ENCODE peak calls at places on chromosomes 16 and 17, in seven cellular contexts. F is body of pancreas, R is kidney, A is GM23338, J is esophagus squamous epithelium, O is gastrocnemius medialis, M is stomach. T is an unnamed sample.

GRCh38 chr17:49969134-49969759 is at the start of gene DLX4:
- DNase-seq in M (no peak), A (peak; percentile 65), J (no peak), O (no peak), R (peak; percentile 75), F (no peak), T (no peak)

GRCh38 chr16:67460168-67460567 is 20.8 kb downstream of the ATP6V0D1 start:
- DNase-seq in M (no peak), J (no peak), F (no peak), O (no peak), A (no peak), R (no peak), T (no peak)

GRCh38 chr17:21041753-21042433 is 918 bp downstream of the USP22 start:
- DNase-seq in M (peak; percentile 80), F (peak; percentile 79), O (peak; percentile 85), R (peak; percentile 96), A (peak; percentile 89), J (peak; percentile 25), T (no peak)

GRCh38 chr17:57955183-57955952 is at the start of gene CUEDC1:
- DNase-seq in A (peak; percentile 76), M (peak; percentile 84), R (peak; percentile 94), J (no peak), O (peak; percentile 72), F (peak; percentile 82), T (no peak)

GRCh38 chr17:19753661-19754463 is 5.8 kb upstream of the ALDH3A1 start:
- DNase-seq in J (no peak), O (peak; percentile 62), R (no peak), A (peak; percentile 33), F (peak; percentile 54), M (peak; percentile 82), T (no peak)

GRCh38 chr16:11379420-11379819 is 34.2 kb downstream of the RMI2 start:
- DNase-seq in F (no peak), M (peak; percentile 54), R (peak; percentile 67), A (no peak), J (no peak), O (no peak), T (no peak)

GRCh38 chr17:49361129-49361901 is 735 bp downstream of the ZNF652 start:
- DNase-seq in F (peak; percentile 41), A (peak; percentile 59), R (peak; percentile 88), M (peak; percentile 59), O (no peak), J (peak; percentile 11), T (no peak)

GRCh38 chr17:10729334-10730193 is at the start of gene TMEM220:
- DNase-seq in R (peak; percentile 93), M (peak; percentile 82), F (peak; percentile 76), O (peak; percentile 59), A (peak; percentile 88), J (no peak), T (peak; percentile 36)

GRCh38 chr16:58114827-58115825 is 14.1 kb downstream of the CFAP20 start:
- DNase-seq in O (no peak), R (no peak), A (no peak), J (no peak), F (no peak), M (no peak), T (no peak)

GRCh38 chr16:77723108-77723514 is 797 bp downstream of the NUDT7 start:
- DNase-seq in R (no peak), F (no peak), M (no peak), J (no peak), A (no peak), O (no peak), T (peak; percentile 31)

GRCh38 chr16:64880994-64881393 is 240.9 kb downstream of the CDH11 start:
- DNase-seq in J (no peak), A (no peak), O (no peak), R (no peak), M (no peak), F (no peak), T (no peak)

GRCh38 chr17:74737299-74738050 is 419 bp downstream of the RAB37 start:
- DNase-seq in M (no peak), A (peak; percentile 92), R (no peak), O (no peak), J (no peak), F (no peak), T (no peak)

GRCh38 chr17:4354862-4355514 is 11.5 kb downstream of the UBE2G1 start:
- DNase-seq in O (no peak), M (no peak), F (no peak), J (no peak), A (no peak), R (no peak), T (no peak)

GRCh38 chr16:2511996-2512919 is 1.5 kb upstream of the ATP6V0C start:
- DNase-seq in M (no peak), O (no peak), J (no peak), F (peak; percentile 16), R (peak; percentile 64), A (no peak), T (no peak)

GRCh38 chr16:69618307-69618706 is 52.5 kb downstream of the NFAT5 start:
- DNase-seq in M (no peak), F (no peak), R (no peak), J (no peak), O (no peak), A (no peak), T (no peak)

GRCh38 chr17:48568499-48569259 is 9.5 kb downstream of the HOXB4 start:
- DNase-seq in M (no peak), J (no peak), F (no peak), R (no peak), A (no peak), O (no peak), T (no peak)

GRCh38 chr16:17397499-17397891 is 73.3 kb downstream of the XYLT1 start:
- DNase-seq in O (no peak), A (no peak), M (peak; percentile 40), J (no peak), F (peak; percentile 56), R (no peak), T (no peak)

GRCh38 chr17:74554909-74555308 is 9.0 kb upstream of the CD300C start:
- DNase-seq in M (no peak), F (no peak), R (no peak), J (no peak), O (no peak), A (no peak), T (no peak)

GRCh38 chr17:37791434-37791833 is 46.6 kb upstream of the HNF1B start:
- DNase-seq in M (peak; percentile 30), A (peak; percentile 59), J (no peak), R (no peak), F (peak; percentile 41), O (no peak), T (no peak)
- TF ChIP-seq CTCF in M (no peak), A (peak; percentile 68), J (peak; percentile 19), R (peak; percentile 48), F (peak; percentile 38), O (no peak), T (peak; percentile 40)

GRCh38 chr16:88374736-88375135 is 8.0 kb upstream of the ZNF469 start:
- DNase-seq in M (no peak), J (no peak), F (no peak), A (no peak), O (no peak), R (peak; percentile 55), T (no peak)

GRCh38 chr16:88376835-88377726 is 5.7 kb upstream of the ZNF469 start:
- DNase-seq in M (no peak), F (no peak), R (peak; percentile 70), O (no peak), J (no peak), A (no peak), T (no peak)

GRCh38 chr16:88377961-88378360 is 4.8 kb upstream of the ZNF469 start:
- DNase-seq in O (no peak), A (no peak), J (no peak), R (peak; percentile 43), M (no peak), F (no peak), T (no peak)

GRCh38 chr16:88375236-88376052 is 7.3 kb upstream of the ZNF469 start:
- DNase-seq in A (no peak), F (no peak), O (no peak), R (peak; percentile 44), M (no peak), J (no peak), T (no peak)

GRCh38 chr16:88376053-88376834 is 6.5 kb upstream of the ZNF469 start:
- DNase-seq in J (no peak), A (no peak), M (no peak), R (peak; percentile 60), F (no peak), O (no peak), T (no peak)
- H3K4me3 ChIP-seq in J (no peak overlapping the region), A (no peak overlapping the region), M (no peak overlapping the region), R (no peak overlapping the region), F (no peak overlapping the region), O (no peak overlapping the region), T (no peak overlapping the region)

GRCh38 chr16:46920402-46921068 is 36.4 kb downstream of the GPT2 start:
- DNase-seq in F (peak; percentile 87), M (peak; percentile 95), R (no peak), A (no peak), J (no peak), O (no peak), T (no peak)

GRCh38 chr16:46924402-46924801 is 40.2 kb downstream of the GPT2 start:
- DNase-seq in J (no peak), R (no peak), F (peak; percentile 12), A (no peak), O (no peak), M (no peak), T (no peak)

GRCh38 chr16:46922239-46922638 is 38.1 kb downstream of the GPT2 start:
- DNase-seq in F (peak; percentile 25), M (peak; percentile 72), O (no peak), A (no peak), J (no peak), R (no peak), T (no peak)

GRCh38 chr16:46926470-46927225 is 42.5 kb downstream of the GPT2 start:
- DNase-seq in M (no peak), O (no peak), J (no peak), F (peak; percentile 10), R (peak; percentile 42), A (no peak), T (no peak)

GRCh38 chr16:46923513-46924295 is 39.5 kb downstream of the GPT2 start:
- DNase-seq in O (peak; percentile 51), R (no peak), A (no peak), F (peak; percentile 12), M (no peak), J (no peak), T (no peak)
- TF ChIP-seq CTCF in O (no peak), R (no peak), A (no peak), F (no peak), M (no peak), J (no peak), T (no peak)

GRCh38 chr17:60165223-60165622 is 15.4 kb downstream of the CA4 start:
- DNase-seq in J (no peak), R (no peak), O (no peak), A (no peak), M (no peak), F (no peak), T (no peak)

GRCh38 chr17:60164697-60165096 is 14.9 kb downstream of the CA4 start:
- DNase-seq in J (no peak), M (no peak), O (no peak), R (no peak), F (no peak), A (no peak), T (no peak)

GRCh38 chr17:60163108-60163784 is 13.5 kb downstream of the CA4 start:
- DNase-seq in J (no peak), F (no peak), R (no peak), O (no peak), M (no peak), A (no peak), T (no peak)

GRCh38 chr17:60165976-60166375 is 16.2 kb downstream of the CA4 start:
- DNase-seq in M (peak; percentile 69), R (no peak), A (no peak), O (no peak), J (no peak), F (no peak), T (no peak)

GRCh38 chr17:60164164-60164563 is 14.4 kb downstream of the CA4 start:
- DNase-seq in J (no peak), F (no peak), A (no peak), M (no peak), R (no peak), O (no peak), T (no peak)
- H3K4me3 ChIP-seq in J (no peak overlapping the region), F (no peak overlapping the region), A (no peak overlapping the region), M (no peak overlapping the region), R (no peak overlapping the region), O (no peak overlapping the region), T (no peak overlapping the region)